ENCODE peak calls at places on chromosomes 1 and 21, in nine cellular contexts. T, A, G, Q, F, U, J, L and I are unnamed samples.
A peak's percentile ranks its signal among the peaks of the same experiment; 100 is the strongest.

GRCh38 chr1:94022471-94023189 is 98.3 kb downstream of the ABCA4 start:
- DNase-seq in T (no peak), A (peak; percentile 98), G (peak; percentile 78), Q (no peak), F (no peak), U (no peak), J (no peak), L (no peak), I (no peak)

GRCh38 chr21:34808569-34809204 is 139.9 kb downstream of the CLIC6 start:
- DNase-seq in T (no peak), A (peak; percentile 90), G (no peak), Q (no peak), F (no peak), U (no peak), J (no peak), L (no peak), I (no peak)

GRCh38 chr1:178672434-178672833 is 52.6 kb upstream of the RALGPS2 start:
- DNase-seq in T (no peak), A (no peak), G (no peak), Q (no peak), F (no peak), U (no peak), J (no peak), L (no peak), I (no peak)

GRCh38 chr21:22552390-22552789 is 1554.2 kb downstream of the NCAM2 start:
- DNase-seq in T (no peak), A (no peak), G (no peak), Q (no peak), F (no peak), U (no peak), J (no peak), L (no peak), I (no peak)

GRCh38 chr21:32392299-32392879 is 423 bp downstream of the URB1 start:
- DNase-seq in T (no peak), A (peak; percentile 16), G (no peak), Q (no peak), F (no peak), U (no peak), J (no peak), L (no peak), I (no peak)

GRCh38 chr1:155083865-155084721 is 5.5 kb downstream of the EFNA3 start:
- DNase-seq in T (peak; percentile 59), A (no peak), G (no peak), Q (no peak), F (no peak), U (no peak), J (peak; percentile 30), L (no peak), I (no peak)

GRCh38 chr1:3858231-3858981 is 1.1 kb downstream of the DFFB start:
- DNase-seq in T (peak; percentile 41), A (peak; percentile 32), G (no peak), Q (no peak), F (peak; percentile 51), U (no peak), J (peak; percentile 17), L (peak; percentile 21), I (no peak)

GRCh38 chr1:7616076-7616833 is 154.8 kb upstream of the VAMP3 start:
- DNase-seq in T (peak; percentile 53), A (peak; percentile 37), G (no peak), Q (peak; percentile 39), F (peak; percentile 59), U (peak; percentile 43), J (peak; percentile 90), L (peak; percentile 31), I (no peak)

GRCh38 chr21:43933680-43934079 is 68.7 kb downstream of the AGPAT3 start:
- DNase-seq in T (no peak), A (no peak), G (no peak), Q (no peak), F (no peak), U (no peak), J (no peak), L (no peak), I (no peak)

GRCh38 chr21:43934116-43934515 is 69.1 kb downstream of the AGPAT3 start:
- DNase-seq in T (no peak), A (no peak), G (no peak), Q (no peak), F (no peak), U (no peak), J (no peak), L (no peak), I (no peak)

GRCh38 chr21:43935711-43936110 is 70.7 kb downstream of the AGPAT3 start:
- DNase-seq in T (no peak), A (no peak), G (no peak), Q (no peak), F (no peak), U (no peak), J (no peak), L (no peak), I (no peak)

GRCh38 chr21:43936186-43936967 is 71.4 kb downstream of the AGPAT3 start:
- DNase-seq in T (no peak), A (peak; percentile 45), G (no peak), Q (no peak), F (no peak), U (no peak), J (no peak), L (peak; percentile 26), I (no peak)

DNA sequence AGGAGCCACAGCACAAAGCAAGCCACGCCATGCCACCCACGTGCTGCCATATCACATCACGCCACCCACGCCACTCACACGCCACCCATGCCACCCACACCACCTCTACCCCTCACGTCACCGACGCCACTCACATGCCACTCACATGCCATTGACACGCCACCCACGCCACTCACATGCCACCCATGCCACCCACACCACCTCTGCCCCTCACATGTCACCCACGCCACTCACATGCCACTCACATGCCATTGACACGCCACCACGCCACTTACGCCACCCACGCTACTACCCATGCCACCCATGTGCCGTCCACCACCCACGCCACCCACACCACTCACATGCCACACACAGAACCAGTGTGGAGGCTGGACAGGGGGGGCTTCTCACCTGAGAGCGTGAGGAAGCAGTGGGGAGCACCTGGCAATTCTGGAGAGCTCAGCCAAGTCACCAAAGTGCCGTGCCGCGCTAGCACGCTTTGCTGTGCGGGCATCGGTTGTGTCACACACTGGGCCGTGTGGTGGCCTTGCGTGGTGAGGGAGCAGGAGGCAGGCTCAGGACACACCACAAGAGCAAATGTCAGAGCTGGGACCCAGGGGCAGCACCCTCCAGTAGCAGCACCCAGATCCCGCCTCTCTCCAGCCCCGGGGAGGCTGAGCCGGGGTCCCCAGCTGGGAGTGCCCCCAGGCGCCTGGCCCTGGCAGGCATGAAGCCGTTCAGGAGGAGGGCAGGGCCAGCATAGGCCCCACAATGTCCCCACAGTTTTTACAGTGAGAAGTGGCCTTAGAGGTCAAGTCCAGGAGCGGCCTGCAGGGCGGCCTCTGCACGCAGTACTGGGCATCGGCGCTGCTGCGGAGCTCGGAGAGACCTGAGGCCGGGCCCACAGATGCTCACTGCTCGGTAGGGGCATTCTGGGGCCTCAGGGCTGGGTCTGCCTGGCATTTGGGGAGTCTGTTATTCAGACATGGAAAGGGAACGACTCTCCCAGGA is 70.0 kb downstream of the AGPAT3 start:
- DNase-seq in T (no peak), A (no peak), G (no peak), Q (no peak), F (no peak), U (no peak), J (no peak), L (no peak), I (no peak)
- TF ChIP-seq CTCF in T (no peak), A (no peak), G (no peak), Q (no peak), F (no peak), U (no peak), J (no peak), L (no peak), I (no peak)

GRCh38 chr1:201791051-201791774 is 37.7 kb upstream of the IPO9 start:
- DNase-seq in T (no peak), A (no peak), G (peak; percentile 53), Q (no peak), F (no peak), U (no peak), J (no peak), L (no peak), I (no peak)
- H3K4me1 ChIP-seq in T (peaks cover 11% of the 10 kb centered on the region), A (peaks cover 42% of the 10 kb centered on the region), G (peaks cover 47% of the 10 kb centered on the region), Q (peaks cover 90% of the 10 kb centered on the region), F (peaks cover 34% of the 10 kb centered on the region), U (no peaks in the 10 kb centered on the region), J (no peaks in the 10 kb centered on the region), L (peaks cover 19% of the 10 kb centered on the region), I (no peaks in the 10 kb centered on the region)

GRCh38 chr21:46318464-46318845 is 5.2 kb downstream of the C21orf58 start:
- DNase-seq in T (no peak), A (no peak), G (no peak), Q (no peak), F (no peak), U (no peak), J (no peak), L (no peak), I (no peak)

GRCh38 chr21:46317710-46318463 is 5.8 kb downstream of the C21orf58 start:
- DNase-seq in T (no peak), A (no peak), G (no peak), Q (peak; percentile 66), F (no peak), U (no peak), J (no peak), L (no peak), I (no peak)

GRCh38 chr21:46320331-46320801 is 3.3 kb downstream of the C21orf58 start:
- DNase-seq in T (no peak), A (no peak), G (no peak), Q (no peak), F (no peak), U (no peak), J (no peak), L (no peak), I (no peak)

GRCh38 chr21:46316708-46317324 is 6.9 kb downstream of the C21orf58 start:
- DNase-seq in T (no peak), A (no peak), G (no peak), Q (no peak), F (no peak), U (no peak), J (no peak), L (no peak), I (no peak)

DNA sequence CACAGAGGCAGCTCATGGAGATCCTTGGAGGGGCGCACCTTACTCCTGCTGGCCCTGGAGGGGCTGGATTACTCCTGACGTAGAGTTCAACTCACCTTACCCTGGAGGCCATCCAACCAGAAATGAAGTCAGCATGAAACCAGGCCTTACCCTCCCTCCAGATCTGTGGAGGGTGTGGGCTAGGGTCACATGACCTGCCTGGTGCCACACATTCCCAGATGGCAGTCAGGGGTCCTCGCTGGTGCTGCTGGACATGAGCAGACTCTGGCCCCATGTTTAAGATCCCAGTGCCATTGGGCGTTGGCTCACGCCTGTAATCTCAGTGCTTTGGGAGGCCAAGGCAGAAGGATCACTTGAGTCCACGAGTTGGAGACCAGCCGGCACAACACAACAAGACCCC is 4.5 kb downstream of the C21orf58 start:
- DNase-seq in T (no peak), A (no peak), G (no peak), Q (no peak), F (no peak), U (no peak), J (no peak), L (no peak), I (no peak)
- H3K4me3 ChIP-seq in T (no peak overlapping the region), A (no peak overlapping the region), G (no peak overlapping the region), Q (no peak overlapping the region), F (no peak overlapping the region), U (no peak overlapping the region), J (no peak overlapping the region), L (no peak overlapping the region), I (no peak overlapping the region)

DNA sequence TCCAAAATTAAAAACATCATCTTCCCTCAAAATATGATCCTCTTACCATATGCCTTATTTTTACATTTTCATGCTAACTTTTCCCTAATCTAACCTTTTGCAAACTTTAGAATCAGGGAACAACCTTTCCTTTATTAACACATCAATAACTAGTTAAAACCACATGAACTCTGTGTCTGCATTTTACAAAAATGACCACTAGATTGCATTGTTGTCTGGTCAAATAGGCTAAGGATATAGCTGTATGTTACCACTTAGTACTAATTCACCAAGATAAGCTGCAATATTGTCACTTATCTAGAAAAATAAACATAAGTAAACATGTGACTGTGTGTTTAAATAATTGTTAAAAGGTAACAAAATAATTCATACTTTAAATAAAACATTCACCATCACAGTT is 82.3 kb downstream of the DENND1B start:
- DNase-seq in T (no peak), A (peak; percentile 11), G (no peak), Q (no peak), F (no peak), U (no peak), J (no peak), L (no peak), I (no peak)
- TF ChIP-seq CTCF in T (no peak), A (peak; percentile 30), G (no peak), Q (peak; percentile 27), F (no peak), U (peak; percentile 24), J (peak; percentile 31), L (peak; percentile 20), I (peak; percentile 51)